ENCODE peak calls at places on chromosomes 12 and 14, in seven cellular contexts. O is upper lobe of right lung, U is colonic mucosa, W is cardiac muscle cell, B is stomach, E is body of pancreas, A is small intestine. V is an unnamed sample.

GRCh38 chr12:31560516-31560915 is 30.4 kb downstream of the DENND5B start:
- DNase-seq in O (no peak), U (no peak), W (no peak), B (no peak), E (no peak), A (no peak), V (no peak)

GRCh38 chr14:94524093-94524492 is 14.8 kb upstream of the SERPINA12 start:
- DNase-seq in O (no peak), U (no peak), W (no peak), B (no peak), E (no peak), A (no peak), V (no peak)

GRCh38 chr14:30340495-30340894 is 218.5 kb upstream of the G2E3 start:
- DNase-seq in O (no peak), U (no peak), W (no peak), B (no peak), E (no peak), A (no peak), V (no peak)

GRCh38 chr14:93926209-93926872 is 803 bp upstream of the FAM181A start:
- DNase-seq in O (no peak), U (no peak), W (no peak), B (no peak), E (no peak), A (no peak), V (no peak)

GRCh38 chr12:10031318-10031717 is 836 bp downstream of the CLEC9A start:
- DNase-seq in O (no peak), U (no peak), W (no peak), B (no peak), E (no peak), A (no peak), V (no peak)

GRCh38 chr14:99077076-99077843 is 194.7 kb downstream of the BCL11B start:
- DNase-seq in O (no peak), U (peak; percentile 10), W (no peak), B (no peak), E (no peak), A (no peak), V (no peak)

GRCh38 chr14:101491841-101492240 is 69.5 kb upstream of the DIO3 start:
- DNase-seq in O (peak; percentile 30), U (no peak), W (no peak), B (no peak), E (peak; percentile 2), A (no peak), V (peak; percentile 34)

GRCh38 chr14:61934385-61934784 is 172.2 kb downstream of the SNAPC1 start:
- DNase-seq in O (no peak), U (no peak), W (no peak), B (no peak), E (no peak), A (no peak), V (no peak)

GRCh38 chr12:95755236-95755865 is 35.2 kb downstream of the NTN4 start:
- DNase-seq in O (no peak), U (no peak), W (peak; percentile 81), B (no peak), E (no peak), A (no peak), V (no peak)

GRCh38 chr14:100022772-100023451 is 42.3 kb upstream of the EVL start:
- DNase-seq in O (no peak), U (no peak), W (no peak), B (no peak), E (no peak), A (no peak), V (no peak)

GRCh38 chr12:7354521-7354920 is 50.6 kb downstream of the ACSM4 start:
- DNase-seq in O (no peak), U (no peak), W (no peak), B (no peak), E (no peak), A (no peak), V (no peak)

GRCh38 chr12:97308576-97309198 is 153.9 kb upstream of the RMST start:
- DNase-seq in O (no peak), U (no peak), W (peak; percentile 55), B (no peak), E (no peak), A (peak; percentile 46), V (no peak)

DNA sequence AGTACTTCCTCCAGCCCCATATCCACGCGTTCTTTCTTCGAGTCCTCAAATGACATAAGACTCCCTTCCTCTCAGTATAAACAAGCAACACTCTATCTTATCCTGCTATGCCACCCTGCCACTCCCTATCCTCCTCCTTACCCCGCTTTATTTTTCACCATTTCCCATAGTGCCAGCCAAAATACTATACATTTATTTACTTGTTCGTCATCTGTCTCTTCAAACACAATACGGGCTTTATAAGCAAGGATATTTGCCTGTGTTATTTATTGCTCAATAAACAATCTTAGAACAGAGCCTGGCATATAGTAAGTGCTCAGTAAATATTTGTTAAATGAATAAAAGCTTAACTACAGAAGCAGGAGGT is 444.9 kb downstream of the EGLN3 start:
- DNase-seq in O (no peak), U (no peak), W (no peak), B (no peak), E (no peak), A (no peak), V (no peak)
- H3K27ac ChIP-seq in O (no peak overlapping the region), U (no peak overlapping the region), W (no peak overlapping the region), B (no peak overlapping the region), E (no peak overlapping the region), A (no peak overlapping the region), V (no peak overlapping the region)

GRCh38 chr12:132801741-132802140 is 26.9 kb downstream of the GOLGA3 start:
- DNase-seq in O (no peak), U (no peak), W (no peak), B (no peak), E (no peak), A (no peak), V (no peak)
- H3K36me3 ChIP-seq in O (peaks cover 92% of the 10 kb centered on the region), U (peaks cover 46% of the 10 kb centered on the region), W (peaks cover 67% of the 10 kb centered on the region), B (peaks cover 98% of the 10 kb centered on the region), E (peaks cover 15% of the 10 kb centered on the region), A (peaks cover 33% of the 10 kb centered on the region), V (peaks cover 78% of the 10 kb centered on the region)

GRCh38 chr12:66495709-66496108 is 183.2 kb downstream of the GRIP1 start:
- DNase-seq in O (no peak), U (no peak), W (no peak), B (no peak), E (no peak), A (no peak), V (no peak)

GRCh38 chr12:66496595-66496994 is 182.3 kb downstream of the GRIP1 start:
- DNase-seq in O (no peak), U (no peak), W (no peak), B (no peak), E (no peak), A (no peak), V (no peak)

GRCh38 chr12:66497000-66497897 is 181.6 kb downstream of the GRIP1 start:
- DNase-seq in O (no peak), U (no peak), W (no peak), B (no peak), E (no peak), A (no peak), V (no peak)

GRCh38 chr12:66493841-66494240 is 185.0 kb downstream of the GRIP1 start:
- DNase-seq in O (no peak), U (no peak), W (no peak), B (no peak), E (no peak), A (no peak), V (no peak)

GRCh38 chr12:66491812-66492361 is 187.0 kb downstream of the GRIP1 start:
- DNase-seq in O (no peak), U (no peak), W (no peak), B (no peak), E (no peak), A (no peak), V (no peak)
- H3K27ac ChIP-seq in O (no peak overlapping the region), U (no peak overlapping the region), W (no peak overlapping the region), B (no peak overlapping the region), E (no peak overlapping the region), A (no peak overlapping the region), V (no peak overlapping the region)

DNA sequence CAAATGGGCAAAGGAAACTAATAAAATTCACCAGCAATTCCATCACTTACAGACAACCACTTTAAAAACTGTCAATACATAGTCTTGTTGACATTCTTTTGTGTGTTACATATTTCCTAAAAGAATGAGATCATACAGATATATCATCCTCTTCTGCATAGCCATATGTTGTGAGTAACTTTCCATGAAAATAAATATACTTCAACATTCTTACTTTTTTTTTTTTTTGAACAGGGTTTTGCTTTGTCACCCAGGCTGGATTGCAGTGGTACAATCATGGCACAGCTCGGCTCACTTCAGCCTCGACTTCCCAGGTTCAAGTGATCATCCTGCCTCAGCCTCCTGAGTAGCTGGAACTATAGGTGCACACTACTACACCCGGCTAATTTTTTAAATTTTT is 20.9 kb downstream of the ZC2HC1C start:
- DNase-seq in O (no peak), U (no peak), W (no peak), B (no peak), E (no peak), A (no peak), V (no peak)
- H3K36me3 ChIP-seq in O (peaks cover 86% of the 10 kb centered on the region), U (peaks cover 20% of the 10 kb centered on the region), W (peaks cover 65% of the 10 kb centered on the region), B (peaks cover 100% of the 10 kb centered on the region), E (peaks cover 7% of the 10 kb centered on the region), A (peaks cover 7% of the 10 kb centered on the region), V (peaks cover 90% of the 10 kb centered on the region)

GRCh38 chr12:13196302-13196921 is at the start of gene EMP1:
- DNase-seq in O (peak; percentile 81), U (peak; percentile 96), W (no peak), B (peak; percentile 92), E (peak; percentile 89), A (peak; percentile 98), V (peak; percentile 89)

GRCh38 chr12:13198921-13199320 is 2.4 kb downstream of the EMP1 start:
- DNase-seq in O (no peak), U (no peak), W (no peak), B (no peak), E (no peak), A (no peak), V (no peak)

GRCh38 chr12:13197526-13198141 is 1.1 kb downstream of the EMP1 start:
- DNase-seq in O (peak; percentile 66), U (peak; percentile 40), W (no peak), B (no peak), E (peak; percentile 17), A (no peak), V (no peak)

GRCh38 chr12:13195848-13196301 is 651 bp upstream of the EMP1 start:
- DNase-seq in O (no peak), U (peak; percentile 56), W (no peak), B (no peak), E (no peak), A (peak; percentile 97), V (no peak)

GRCh38 chr12:13198240-13198639 is 1.7 kb downstream of the EMP1 start:
- DNase-seq in O (no peak), U (no peak), W (no peak), B (no peak), E (no peak), A (no peak), V (no peak)
- H3K27ac ChIP-seq in O (peak overlapping the region; percentile 96), U (peak overlapping the region; percentile 87), W (no peak overlapping the region), B (no peak overlapping the region), E (peak overlapping the region; percentile 72), A (peak overlapping the region; percentile 67), V (peak overlapping the region; percentile 85)